ENCODE peak calls at places on chromosome 17, in four cellular contexts. R is dorsolateral prefrontal cortex, V is immature natural killer cell, I is tibial artery. Q is an unnamed sample.

GRCh38 chr17:41625602-41626001 is 1.2 kb upstream of the KRT17 start:
- DNase-seq in R (no peak), V (no peak), I (peak; percentile 79), Q (no peak)

GRCh38 chr17:82848022-82848592 is 8.3 kb upstream of the ZNF750 start:
- DNase-seq in R (no peak), V (peak; percentile 91), I (peak; percentile 67), Q (no peak)

GRCh38 chr17:64460955-64461354 is 12.0 kb downstream of the MILR1 start:
- DNase-seq in R (no peak), V (no peak), I (no peak), Q (no peak)

GRCh38 chr17:38455288-38455915 is 27.1 kb downstream of the ARHGAP23 start:
- DNase-seq in R (no peak), V (no peak), I (no peak), Q (no peak)

GRCh38 chr17:81184596-81184995 is 18.6 kb upstream of the AATK start:
- DNase-seq in R (no peak), V (no peak), I (no peak), Q (no peak)

GRCh38 chr17:45783593-45784292 is 377 bp upstream of the CRHR1 start:
- DNase-seq in R (no peak), V (no peak), I (no peak), Q (no peak)

GRCh38 chr17:1365445-1366039 is 34.5 kb downstream of the YWHAE start:
- DNase-seq in R (no peak), V (peak; percentile 72), I (peak; percentile 76), Q (peak; percentile 34)

GRCh38 chr17:60305141-60305540 is 86.8 kb downstream of the USP32 start:
- DNase-seq in R (no peak), V (peak; percentile 2), I (no peak), Q (peak; percentile 12)

GRCh38 chr17:2871205-2871604 is 75.0 kb downstream of the RAP1GAP2 start:
- DNase-seq in R (no peak), V (no peak), I (no peak), Q (no peak)

GRCh38 chr17:42248351-42249179 is 27.6 kb downstream of the STAT5B start:
- DNase-seq in R (peak; percentile 80), V (peak; percentile 79), I (peak; percentile 89), Q (peak; percentile 91)

GRCh38 chr17:33976816-33977215 is 278.3 kb upstream of the CCL2 start:
- DNase-seq in R (no peak), V (no peak), I (no peak), Q (no peak)

Q was measured in anterior cingulate cortex.